ENCODE peak calls at places on chromosomes 13 and 19, in five cellular contexts. One of them, this sample, is unnamed. For H3K27me3, the result is how much of the 10 kb centered on the place peaks cover.

GRCh38 chr13:40190656-40191100 is 475.8 kb downstream of the FOXO1 start:
- DNase-seq in transverse colon: peak
- DNase-seq in H1: no peak
- DNase-seq in sigmoid colon: peak
- DNase-seq in stomach: peak
- DNase-seq in this sample: peak

GRCh38 chr19:37953576-37954303 is 46.7 kb downstream of the SIPA1L3 start:
- DNase-seq in stomach: no peak
- DNase-seq in transverse colon: no peak
- DNase-seq in sigmoid colon: no peak
- DNase-seq in H1: no peak
- DNase-seq in this sample: no peak

GRCh38 chr13:112510987-112511715 is 76.8 kb downstream of the TUBGCP3 start:
- DNase-seq in stomach: no peak
- DNase-seq in sigmoid colon: no peak
- DNase-seq in H1: no peak
- DNase-seq in transverse colon: no peak
- DNase-seq in this sample: no peak

GRCh38 chr19:12205296-12205695 is 42.4 kb downstream of the ZNF136 start:
- DNase-seq in stomach: no peak
- DNase-seq in H1: no peak
- DNase-seq in transverse colon: no peak
- DNase-seq in sigmoid colon: no peak
- DNase-seq in this sample: no peak

GRCh38 chr13:27968316-27969072 is 621 bp downstream of the CDX2 start:
- DNase-seq in sigmoid colon: no peak
- DNase-seq in transverse colon: no peak
- DNase-seq in H1: peak
- DNase-seq in stomach: peak
- DNase-seq in this sample: no peak

GRCh38 chr13:24724714-24725113 is 39.3 kb upstream of the RNF17 start:
- DNase-seq in sigmoid colon: no peak
- DNase-seq in stomach: no peak
- DNase-seq in H1: no peak
- DNase-seq in transverse colon: no peak
- DNase-seq in this sample: no peak

GRCh38 chr19:4816388-4817165 is 14.9 kb downstream of the TICAM1 start:
- DNase-seq in sigmoid colon: no peak
- DNase-seq in H1: no peak
- DNase-seq in transverse colon: no peak
- DNase-seq in stomach: no peak
- DNase-seq in this sample: no peak

GRCh38 chr13:50713849-50714248 is 129.6 kb downstream of the DLEU7 start:
- DNase-seq in H1: no peak
- DNase-seq in stomach: no peak
- DNase-seq in sigmoid colon: no peak
- DNase-seq in transverse colon: peak
- DNase-seq in this sample: no peak

GRCh38 chr13:27744861-27745260 is 47.4 kb upstream of the GSX1 start:
- DNase-seq in transverse colon: no peak
- DNase-seq in H1: peak
- DNase-seq in stomach: no peak
- DNase-seq in sigmoid colon: no peak
- DNase-seq in this sample: no peak

GRCh38 chr19:4748185-4748584 is 24.5 kb upstream of the DPP9 start:
- DNase-seq in stomach: no peak
- DNase-seq in sigmoid colon: no peak
- DNase-seq in H1: peak
- DNase-seq in transverse colon: no peak
- DNase-seq in this sample: no peak

GRCh38 chr13:72757792-72758535 is 23.7 kb downstream of the DIS3 start:
- DNase-seq in stomach: no peak
- DNase-seq in sigmoid colon: no peak
- DNase-seq in H1: no peak
- DNase-seq in transverse colon: no peak
- DNase-seq in this sample: no peak

GRCh38 chr13:74061939-74062595 is 72.1 kb downstream of the KLF12 start:
- DNase-seq in H1: no peak
- DNase-seq in sigmoid colon: no peak
- DNase-seq in stomach: no peak
- DNase-seq in transverse colon: no peak
- DNase-seq in this sample: no peak

GRCh38 chr13:42819712-42820111 is 38.3 kb downstream of the FAM216B start:
- DNase-seq in stomach: no peak
- DNase-seq in H1: no peak
- DNase-seq in sigmoid colon: no peak
- DNase-seq in transverse colon: no peak
- DNase-seq in this sample: no peak

GRCh38 chr19:3190921-3191805 is 5.4 kb downstream of the NCLN start:
- DNase-seq in transverse colon: no peak
- DNase-seq in sigmoid colon: no peak
- DNase-seq in H1: no peak
- DNase-seq in stomach: no peak
- DNase-seq in this sample: no peak

GRCh38 chr13:64158910-64159309 is 2743.3 kb upstream of the PCDH20 start:
- DNase-seq in stomach: no peak
- DNase-seq in H1: no peak
- DNase-seq in sigmoid colon: no peak
- DNase-seq in transverse colon: no peak
- DNase-seq in this sample: no peak

GRCh38 chr19:42045575-42045974 is 24.4 kb downstream of the GRIK5 start:
- DNase-seq in transverse colon: no peak
- DNase-seq in H1: no peak
- DNase-seq in stomach: no peak
- DNase-seq in sigmoid colon: no peak
- DNase-seq in this sample: no peak

GRCh38 chr19:6210721-6211600 is 68.8 kb downstream of the MLLT1 start:
- DNase-seq in stomach: no peak
- DNase-seq in transverse colon: no peak
- DNase-seq in H1: no peak
- DNase-seq in sigmoid colon: peak
- DNase-seq in this sample: no peak

GRCh38 chr13:111665691-111666095 is 345.3 kb downstream of the TEX29 start:
- DNase-seq in sigmoid colon: no peak
- DNase-seq in stomach: no peak
- DNase-seq in transverse colon: no peak
- DNase-seq in H1: peak
- DNase-seq in this sample: no peak

GRCh38 chr13:21733475-21734311 is 62.8 kb downstream of the FGF9 start:
- DNase-seq in stomach: no peak
- DNase-seq in H1: no peak
- DNase-seq in transverse colon: no peak
- DNase-seq in sigmoid colon: no peak
- DNase-seq in this sample: no peak

GRCh38 chr13:58080806-58081205 is 449.3 kb downstream of the PCDH17 start:
- DNase-seq in H1: no peak
- DNase-seq in sigmoid colon: no peak
- DNase-seq in stomach: no peak
- DNase-seq in transverse colon: no peak
- DNase-seq in this sample: no peak

GRCh38 chr19:31326329-31327028 is 22.8 kb downstream of the TSHZ3 start:
- DNase-seq in stomach: no peak
- DNase-seq in H1: no peak
- DNase-seq in sigmoid colon: no peak
- DNase-seq in transverse colon: no peak
- DNase-seq in this sample: no peak

GRCh38 chr13:110890279-110891150 is 24.4 kb downstream of the ANKRD10 start:
- DNase-seq in sigmoid colon: no peak
- DNase-seq in stomach: no peak
- DNase-seq in H1: no peak
- DNase-seq in transverse colon: no peak
- DNase-seq in this sample: no peak

GRCh38 chr13:113904411-113904810 is 40.5 kb upstream of the GAS6 start:
- DNase-seq in transverse colon: peak
- DNase-seq in stomach: peak
- DNase-seq in H1: peak
- DNase-seq in sigmoid colon: no peak
- DNase-seq in this sample: peak

GRCh38 chr13:110944121-110944967 is 29.5 kb upstream of the ANKRD10 start:
- DNase-seq in stomach: peak
- DNase-seq in H1: no peak
- DNase-seq in transverse colon: peak
- DNase-seq in sigmoid colon: no peak
- DNase-seq in this sample: peak

GRCh38 chr19:56538761-56539263 is at the start of gene ZFP28:
- DNase-seq in H1: peak
- DNase-seq in stomach: no peak
- DNase-seq in sigmoid colon: no peak
- DNase-seq in transverse colon: peak
- DNase-seq in this sample: no peak

GRCh38 chr13:52454459-52454824 is 836 bp upstream of the CKAP2 start:
- DNase-seq in sigmoid colon: no peak
- DNase-seq in transverse colon: peak
- DNase-seq in H1: no peak
- DNase-seq in stomach: no peak
- DNase-seq in this sample: no peak

GRCh38 chr13:34076319-34076718 is 258.4 kb downstream of the RFC3 start:
- DNase-seq in stomach: no peak
- DNase-seq in sigmoid colon: no peak
- DNase-seq in H1: no peak
- DNase-seq in transverse colon: no peak
- DNase-seq in this sample: no peak
- TF ChIP-seq EP300 in stomach: no peak
- TF ChIP-seq EP300 in sigmoid colon: no peak
- TF ChIP-seq EP300 in H1: no peak
- TF ChIP-seq EP300 in transverse colon: no peak
- TF ChIP-seq EP300 in this sample: no peak

DNA sequence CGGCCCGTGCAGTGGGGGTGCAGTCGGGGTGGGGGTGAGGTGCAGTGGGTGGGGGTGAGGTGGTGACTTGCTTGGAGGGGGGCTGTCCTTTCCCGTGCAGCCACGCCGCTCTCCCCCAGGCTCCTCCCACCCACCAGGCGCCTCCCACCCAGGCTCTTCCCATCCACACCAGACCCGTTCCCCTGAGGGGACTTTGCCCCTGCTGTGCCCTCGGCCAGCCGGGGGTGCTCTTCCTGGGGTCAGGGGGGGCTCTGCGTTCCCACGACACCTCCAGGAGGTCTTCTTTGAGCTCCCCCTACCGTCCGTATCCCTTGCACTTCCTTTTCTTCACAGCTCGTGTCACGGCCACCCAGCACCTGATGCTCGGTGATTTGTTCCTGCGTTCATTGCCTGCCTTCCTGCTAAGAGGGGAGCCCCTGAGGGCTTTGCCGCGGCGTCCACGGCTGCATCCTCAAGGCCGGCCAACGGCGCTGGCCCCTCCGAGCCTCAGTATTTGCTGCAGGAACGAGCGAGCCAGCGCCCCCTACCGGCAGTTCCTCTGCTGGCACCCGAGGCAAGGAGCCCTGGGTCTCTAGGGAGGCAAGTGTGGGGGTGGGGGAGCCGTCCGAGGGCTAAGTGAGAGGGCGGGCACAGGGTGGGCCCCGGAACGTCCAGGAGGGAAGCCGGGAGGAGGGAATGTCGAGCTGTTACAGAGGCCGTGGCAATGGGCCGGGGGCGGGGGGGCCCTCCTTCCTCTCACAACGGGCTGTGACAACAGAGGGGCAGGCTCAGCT is 11.8 kb downstream of the LRRC4B start:
- DNase-seq in stomach: peak
- DNase-seq in H1: peak
- DNase-seq in transverse colon: peak
- DNase-seq in sigmoid colon: peak
- DNase-seq in this sample: peak
- H3K27me3 ChIP-seq in stomach: under half
- H3K27me3 ChIP-seq in H1: under half
- H3K27me3 ChIP-seq in transverse colon: half or more
- H3K27me3 ChIP-seq in sigmoid colon: under half
- H3K27me3 ChIP-seq in this sample: under half

GRCh38 chr19:7522072-7522922 is at the start of gene MCOLN1:
- DNase-seq in transverse colon: peak
- DNase-seq in stomach: peak
- DNase-seq in sigmoid colon: peak
- DNase-seq in H1: peak
- DNase-seq in this sample: peak
- TF ChIP-seq EP300 in transverse colon: no peak
- TF ChIP-seq EP300 in stomach: no peak
- TF ChIP-seq EP300 in sigmoid colon: no peak
- TF ChIP-seq EP300 in H1: peak
- TF ChIP-seq EP300 in this sample: no peak

DNA sequence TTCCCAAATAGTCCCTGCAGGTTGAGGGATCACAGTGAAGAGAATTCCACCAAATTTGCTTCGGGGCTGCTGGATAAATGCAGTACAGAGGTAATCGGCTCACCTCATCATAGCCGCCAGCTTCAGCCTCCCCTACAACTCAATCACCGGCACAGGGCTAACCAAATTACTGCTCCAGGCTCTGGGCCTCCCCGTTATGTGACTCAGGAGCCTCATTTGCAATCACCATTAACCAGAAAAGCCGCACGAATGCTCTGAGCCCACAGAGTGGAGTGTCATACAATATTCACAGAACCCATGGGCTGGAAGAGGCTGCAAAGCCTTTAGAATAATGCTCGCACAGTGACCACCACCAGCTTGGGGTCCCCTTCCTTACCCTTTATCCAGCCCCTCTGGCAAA is 4.9 kb downstream of the SIAH3 start:
- DNase-seq in sigmoid colon: no peak
- DNase-seq in transverse colon: no peak
- DNase-seq in H1: no peak
- DNase-seq in stomach: no peak
- DNase-seq in this sample: no peak
- H3K27me3 ChIP-seq in sigmoid colon: under half
- H3K27me3 ChIP-seq in transverse colon: under half
- H3K27me3 ChIP-seq in H1: under half
- H3K27me3 ChIP-seq in stomach: under half
- H3K27me3 ChIP-seq in this sample: under half

DNA sequence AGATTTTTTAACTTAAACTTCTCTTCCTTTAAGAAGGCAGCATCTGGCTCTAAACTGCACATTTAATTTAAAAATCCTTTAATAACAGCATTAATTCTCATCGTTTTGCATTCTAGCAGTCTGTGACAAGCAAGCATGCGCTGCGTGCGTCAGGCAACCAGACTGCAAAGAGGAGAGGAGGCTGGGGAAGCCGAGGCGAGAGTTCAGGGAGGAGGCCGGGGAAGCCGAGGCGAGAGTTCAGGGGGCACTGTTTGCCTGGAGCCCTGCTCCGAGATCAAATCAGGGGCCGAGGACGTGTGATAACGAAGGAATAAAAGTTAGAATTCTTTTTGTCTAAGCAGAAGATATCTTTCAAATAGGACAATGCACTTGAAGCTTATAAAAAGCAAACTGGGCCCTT is 435.7 kb downstream of the EFNB2 start:
- DNase-seq in transverse colon: peak
- DNase-seq in H1: no peak
- DNase-seq in stomach: no peak
- DNase-seq in sigmoid colon: no peak
- DNase-seq in this sample: no peak
- TF ChIP-seq EP300 in transverse colon: no peak
- TF ChIP-seq EP300 in H1: no peak
- TF ChIP-seq EP300 in stomach: no peak
- TF ChIP-seq EP300 in sigmoid colon: no peak
- TF ChIP-seq EP300 in this sample: no peak

This sample was measured in ovary.